ENCODE peak calls at places on chromosomes 6 and 20, in six cellular contexts. V, D, N, Q, O and Y are unnamed samples.

GRCh38 chr6:116413357-116413756 is 42.6 kb downstream of the DSE start:
- DNase-seq in V (no peak), D (no peak), N (no peak), Q (no peak), O (no peak), Y (no peak)

GRCh38 chr6:14709066-14709670 is 536.7 kb upstream of the JARID2 start:
- DNase-seq in V (no peak), D (no peak), N (no peak), Q (no peak), O (no peak), Y (no peak)

GRCh38 chr6:134741193-134741521 is 208.7 kb downstream of the ALDH8A1 start:
- DNase-seq in V (no peak), D (no peak), N (peak; percentile 43), Q (no peak), O (no peak), Y (no peak)

GRCh38 chr20:856361-856775 is 22.9 kb downstream of the FAM110A start:
- DNase-seq in V (no peak), D (no peak), N (no peak), Q (peak; percentile 78), O (peak; percentile 30), Y (no peak)

GRCh38 chr6:1724124-1724523 is 114.4 kb downstream of the FOXC1 start:
- DNase-seq in V (no peak), D (no peak), N (no peak), Q (no peak), O (no peak), Y (no peak)

GRCh38 chr6:120785459-120786086 is 548.7 kb downstream of the TBC1D32 start:
- DNase-seq in V (no peak), D (no peak), N (no peak), Q (no peak), O (no peak), Y (no peak)

GRCh38 chr20:1810926-1811620 is 84.1 kb upstream of the SIRPA start:
- DNase-seq in V (no peak), D (no peak), N (no peak), Q (peak; percentile 55), O (no peak), Y (peak; percentile 75)

GRCh38 chr20:6566821-6567220 is 200.7 kb upstream of the BMP2 start:
- DNase-seq in V (no peak), D (no peak), N (no peak), Q (peak; percentile 83), O (no peak), Y (no peak)

GRCh38 chr6:156508923-156509322 is 268.3 kb upstream of the ARID1B start:
- DNase-seq in V (no peak), D (no peak), N (no peak), Q (no peak), O (no peak), Y (no peak)

GRCh38 chr6:25312703-25313102 is 33.5 kb downstream of the CARMIL1 start:
- DNase-seq in V (no peak), D (no peak), N (no peak), Q (peak; percentile 30), O (no peak), Y (peak; percentile 78)

GRCh38 chr20:5164645-5165399 is 38.0 kb downstream of the CDS2 start:
- DNase-seq in V (no peak), D (no peak), N (no peak), Q (no peak), O (no peak), Y (no peak)

GRCh38 chr20:25018841-25019240 is 26.3 kb upstream of the APMAP start:
- DNase-seq in V (no peak), D (peak; percentile 52), N (no peak), Q (no peak), O (no peak), Y (no peak)

GRCh38 chr20:62979876-62980373 is 26.8 kb downstream of the BHLHE23 start:
- DNase-seq in V (no peak), D (no peak), N (no peak), Q (no peak), O (no peak), Y (no peak)

GRCh38 chr20:62977613-62978558 is 25.4 kb downstream of the SLC17A9 start:
- DNase-seq in V (no peak), D (no peak), N (no peak), Q (no peak), O (peak; percentile 73), Y (no peak)

GRCh38 chr20:62978559-62978938 is 26.0 kb downstream of the SLC17A9 start:
- DNase-seq in V (no peak), D (no peak), N (no peak), Q (no peak), O (no peak), Y (no peak)

GRCh38 chr20:62980380-62980960 is 26.3 kb downstream of the BHLHE23 start:
- DNase-seq in V (no peak), D (no peak), N (no peak), Q (no peak), O (no peak), Y (no peak)

GRCh38 chr20:62979310-62979709 is 26.8 kb downstream of the SLC17A9 start:
- DNase-seq in V (no peak), D (no peak), N (no peak), Q (no peak), O (no peak), Y (no peak)
- TF ChIP-seq CTCF in V (no peak), D (no peak), N (peak; percentile 21), Q (no peak), O (no peak), Y (no peak)

DNA sequence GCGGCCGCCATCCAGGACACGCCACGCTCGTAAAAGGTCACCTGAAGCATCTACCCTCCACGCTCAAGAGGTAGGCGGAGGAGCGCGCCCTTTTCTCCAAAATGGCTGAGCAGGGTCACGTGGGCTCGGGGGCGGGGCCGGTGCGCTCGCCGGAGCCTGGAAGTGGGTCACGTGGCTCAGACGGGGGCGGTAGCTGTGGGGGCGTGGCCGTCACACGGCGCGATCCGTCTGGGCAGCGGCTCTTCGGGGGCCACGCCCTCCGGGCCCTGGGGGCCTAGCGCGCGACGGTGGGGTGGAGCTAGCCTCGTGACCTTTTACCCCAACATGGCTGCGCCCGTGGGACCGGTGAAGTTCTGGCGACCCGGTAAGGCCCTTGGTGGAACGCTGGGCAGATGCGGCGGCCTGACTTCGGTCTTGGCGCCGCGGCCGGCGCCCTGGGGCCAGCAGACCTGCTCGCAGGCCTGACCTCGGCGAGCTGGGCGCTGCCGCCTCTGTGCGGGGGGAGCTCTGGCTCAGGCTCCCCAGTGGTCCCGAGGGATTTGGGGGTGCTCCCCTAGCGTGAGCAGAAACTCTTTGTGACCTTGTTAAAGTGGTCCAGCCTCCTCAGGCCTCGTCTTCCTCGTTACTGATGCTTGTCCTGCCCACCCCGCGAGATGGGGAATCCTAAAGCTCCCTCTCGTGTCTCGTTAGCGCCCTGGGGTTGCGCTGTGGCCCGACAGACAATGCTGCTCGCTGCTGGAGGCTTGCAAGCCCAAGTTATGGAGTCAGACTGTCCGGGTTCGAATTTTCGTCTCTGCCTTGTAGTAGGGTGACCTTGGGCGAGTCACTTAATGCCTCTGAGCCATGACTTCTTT is at the start of gene DHX35:
- DNase-seq in V (peak; percentile 98), D (peak; percentile 99), N (peak; percentile 97), Q (peak; percentile 96), O (peak; percentile 98), Y (peak; percentile 97)
- TF ChIP-seq CTCF in V (no peak), D (peak; percentile 27), N (no peak), Q (peak; percentile 52), O (no peak), Y (peak; percentile 11)

GRCh38 chr20:23877524-23877923 is 2.0 kb downstream of the CST5 start:
- DNase-seq in V (no peak), D (no peak), N (no peak), Q (no peak), O (no peak), Y (no peak)
- TF ChIP-seq CTCF in V (no peak), D (no peak), N (peak; percentile 14), Q (no peak), O (no peak), Y (no peak)

GRCh38 chr20:62662422-62662821 is 20.1 kb downstream of the SLCO4A1 start:
- DNase-seq in V (no peak), D (no peak), N (no peak), Q (no peak), O (no peak), Y (no peak)

GRCh38 chr20:62665153-62665754 is 23.0 kb downstream of the SLCO4A1 start:
- DNase-seq in V (no peak), D (no peak), N (no peak), Q (no peak), O (no peak), Y (no peak)

GRCh38 chr20:62664316-62664971 is 22.1 kb downstream of the SLCO4A1 start:
- DNase-seq in V (no peak), D (no peak), N (no peak), Q (no peak), O (no peak), Y (no peak)

GRCh38 chr20:62661647-62662046 is 19.3 kb downstream of the SLCO4A1 start:
- DNase-seq in V (no peak), D (no peak), N (no peak), Q (no peak), O (no peak), Y (no peak)

GRCh38 chr20:62663484-62664315 is 21.4 kb downstream of the SLCO4A1 start:
- DNase-seq in V (no peak), D (no peak), N (no peak), Q (no peak), O (no peak), Y (no peak)
- TF ChIP-seq CTCF in V (no peak), D (no peak), N (no peak), Q (no peak), O (no peak), Y (no peak)

GRCh38 chr6:57038906-57039305 is 7.6 kb upstream of the KIAA1586 start:
- DNase-seq in V (no peak), D (no peak), N (no peak), Q (no peak), O (no peak), Y (no peak)

GRCh38 chr6:57044568-57044967 is 1.9 kb upstream of the KIAA1586 start:
- DNase-seq in V (no peak), D (no peak), N (no peak), Q (no peak), O (no peak), Y (no peak)

GRCh38 chr6:57035549-57035948 is 10.9 kb upstream of the KIAA1586 start:
- DNase-seq in V (no peak), D (no peak), N (no peak), Q (no peak), O (no peak), Y (no peak)

DNA sequence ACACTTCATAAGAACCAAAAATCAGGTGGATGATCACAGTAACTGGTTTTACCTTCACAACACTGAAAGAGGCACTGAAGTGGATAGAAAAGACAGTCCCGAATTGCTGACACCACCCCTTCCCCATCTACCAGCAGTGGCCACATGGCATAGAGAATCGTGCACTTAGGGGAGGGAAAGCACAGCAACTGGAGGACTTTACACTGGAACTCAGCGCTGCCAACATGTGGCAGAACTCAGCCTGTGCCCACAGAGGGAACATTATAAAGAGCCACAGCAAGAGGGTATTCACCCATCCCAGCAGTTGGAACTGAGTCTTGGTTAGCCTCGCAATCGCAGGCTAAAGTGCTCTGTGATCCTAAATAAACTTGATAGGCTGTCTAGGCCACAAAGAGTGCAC is 6.5 kb upstream of the KIAA1586 start:
- DNase-seq in V (no peak), D (no peak), N (peak; percentile 52), Q (no peak), O (no peak), Y (no peak)
- TF ChIP-seq CTCF in V (no peak), D (no peak), N (peak; percentile 52), Q (peak; percentile 26), O (no peak), Y (peak; percentile 25)